ENCODE peak calls at places on chromosome 18, in five cellular contexts. M, C, A, U and X are unnamed samples.

GRCh38 chr18:35041752-35042379 is 653 bp downstream of the MAPRE2 start:
- DNase-seq in M (no peak), C (no peak), A (no peak), U (no peak), X (peak)

GRCh38 chr18:26574958-26575864 is 26.9 kb upstream of the KCTD1 start:
- DNase-seq in M (peak), C (peak), A (no peak), U (no peak), X (peak)

GRCh38 chr18:6578686-6579085 is 150.8 kb upstream of the ARHGAP28 start:
- DNase-seq in M (no peak), C (no peak), A (no peak), U (no peak), X (no peak)

GRCh38 chr18:10367846-10368245 is 86.6 kb upstream of the APCDD1 start:
- DNase-seq in M (no peak), C (no peak), A (no peak), U (no peak), X (no peak)

GRCh38 chr18:37019157-37019571 is 190.2 kb downstream of the KIAA1328 start:
- DNase-seq in M (peak), C (peak), A (no peak), U (no peak), X (peak)

GRCh38 chr18:46343940-46344372 is 239.8 kb downstream of the HAUS1 start:
- DNase-seq in M (peak), C (no peak), A (peak), U (peak), X (peak)

GRCh38 chr18:55314615-55315237 is 273.3 kb downstream of the TCF4 start:
- DNase-seq in M (no peak), C (no peak), A (no peak), U (no peak), X (peak)

GRCh38 chr18:6414723-6415362 is at the start of gene L3MBTL4:
- DNase-seq in M (no peak), C (no peak), A (no peak), U (no peak), X (no peak)

GRCh38 chr18:77478619-77479018 is 229.0 kb downstream of the GALR1 start:
- DNase-seq in M (peak), C (peak), A (no peak), U (no peak), X (no peak)

GRCh38 chr18:58666176-58666575 is 5.1 kb upstream of the MALT1 start:
- DNase-seq in M (no peak), C (peak), A (no peak), U (no peak), X (no peak)

GRCh38 chr18:40124107-40124506 is 1830.9 kb upstream of the PIK3C3 start:
- DNase-seq in M (no peak), C (no peak), A (no peak), U (no peak), X (no peak)

GRCh38 chr18:28468903-28469302 is 292.0 kb upstream of the CDH2 start:
- DNase-seq in M (no peak), C (no peak), A (no peak), U (no peak), X (no peak)

GRCh38 chr18:79200546-79201268 is 131.5 kb downstream of the ATP9B start:
- DNase-seq in M (no peak), C (no peak), A (no peak), U (no peak), X (no peak)

GRCh38 chr18:79905389-79905911 is 46.0 kb downstream of the SLC66A2 start:
- DNase-seq in M (no peak), C (no peak), A (no peak), U (no peak), X (no peak)

GRCh38 chr18:22260208-22260816 is 90.9 kb downstream of the GATA6 start:
- DNase-seq in M (no peak), C (no peak), A (no peak), U (no peak), X (no peak)

GRCh38 chr18:24504401-24504800 is 44.0 kb downstream of the HRH4 start:
- DNase-seq in M (no peak), C (no peak), A (no peak), U (no peak), X (no peak)

GRCh38 chr18:2976218-2976617 is 36.7 kb downstream of the LPIN2 start:
- DNase-seq in M (no peak), C (no peak), A (no peak), U (no peak), X (no peak)

GRCh38 chr18:57534535-57534934 is 52.0 kb downstream of the FECH start:
- DNase-seq in M (no peak), C (no peak), A (no peak), U (no peak), X (no peak)

GRCh38 chr18:50973367-50974126 is 5.7 kb downstream of the ELAC1 start:
- DNase-seq in M (no peak), C (no peak), A (no peak), U (no peak), X (no peak)

GRCh38 chr18:78242307-78242643 is 737.3 kb upstream of the SALL3 start:
- DNase-seq in M (no peak), C (peak), A (no peak), U (no peak), X (no peak)

GRCh38 chr18:55897101-55897500 is 309.1 kb upstream of the TCF4 start:
- DNase-seq in M (no peak), C (no peak), A (no peak), U (no peak), X (no peak)

GRCh38 chr18:61651880-61652268 is 240.9 kb downstream of the RNF152 start:
- DNase-seq in M (no peak), C (no peak), A (no peak), U (no peak), X (no peak)

GRCh38 chr18:43009666-43010065 is 105.8 kb downstream of the RIT2 start:
- DNase-seq in M (no peak), C (no peak), A (no peak), U (no peak), X (peak)

GRCh38 chr18:23071285-23071684 is 64.0 kb upstream of the CABLES1 start:
- DNase-seq in M (peak), C (no peak), A (peak), U (peak), X (no peak)

GRCh38 chr18:43322133-43322532 is 44.8 kb upstream of the SYT4 start:
- DNase-seq in M (no peak), C (no peak), A (no peak), U (no peak), X (no peak)

GRCh38 chr18:3466051-3466450 is 16.1 kb downstream of the TGIF1 start:
- DNase-seq in M (peak), C (peak), A (no peak), U (no peak), X (no peak)

GRCh38 chr18:62318613-62319012 is 6.5 kb upstream of the TNFRSF11A start:
- DNase-seq in M (no peak), C (no peak), A (no peak), U (no peak), X (no peak)

GRCh38 chr18:48729421-48729820 is 190.6 kb downstream of the CTIF start:
- DNase-seq in M (no peak), C (no peak), A (no peak), U (no peak), X (no peak)

GRCh38 chr18:24734058-24734457 is 273.6 kb downstream of the HRH4 start:
- DNase-seq in M (peak), C (no peak), A (no peak), U (no peak), X (no peak)